ENCODE peak calls at places on chromosomes 6 and 20, in ten cellular contexts. S, N, M, R, K, X, O, H, W and Y are unnamed samples.

GRCh38 chr6:13079096-13079758 is 249.1 kb downstream of the TBC1D7 start:
- DNase-seq in S (no peak), N (no peak), M (no peak), R (no peak), K (no peak), X (no peak), O (no peak), H (no peak), W (no peak), Y (no peak)

GRCh38 chr6:128406453-128406852 is 113.9 kb downstream of the PTPRK start:
- DNase-seq in S (no peak), N (no peak), M (no peak), R (no peak), K (no peak), X (no peak), O (no peak), H (no peak), W (no peak), Y (no peak)

GRCh38 chr20:1696521-1697209 is 39.1 kb upstream of the SIRPG start:
- DNase-seq in S (no peak), N (no peak), M (no peak), R (no peak), K (peak), X (no peak), O (no peak), H (no peak), W (no peak), Y (no peak)

GRCh38 chr6:65229768-65230167 is 477.3 kb downstream of the EYS start:
- DNase-seq in S (no peak), N (peak), M (no peak), R (no peak), K (no peak), X (no peak), O (no peak), H (no peak), W (no peak), Y (no peak)

GRCh38 chr6:19804362-19805145 is 32.6 kb upstream of the ID4 start:
- DNase-seq in S (peak), N (peak), M (peak), R (peak), K (no peak), X (peak), O (peak), H (peak), W (no peak), Y (peak)

GRCh38 chr6:2158596-2159271 is 86.7 kb downstream of the GMDS start:
- DNase-seq in S (no peak), N (no peak), M (peak), R (no peak), K (no peak), X (no peak), O (no peak), H (peak), W (no peak), Y (no peak)

GRCh38 chr6:137365648-137366047 is 128.5 kb downstream of the OLIG3 start:
- DNase-seq in S (no peak), N (no peak), M (no peak), R (no peak), K (no peak), X (no peak), O (no peak), H (no peak), W (no peak), Y (no peak)

GRCh38 chr6:170086639-170087420 is 204.0 kb downstream of the DLL1 start:
- DNase-seq in S (no peak), N (no peak), M (no peak), R (peak), K (no peak), X (no peak), O (no peak), H (no peak), W (no peak), Y (peak)

GRCh38 chr6:84546427-84546914 is 217.9 kb downstream of the TBX18 start:
- DNase-seq in S (no peak), N (no peak), M (no peak), R (no peak), K (no peak), X (no peak), O (no peak), H (no peak), W (peak), Y (no peak)

GRCh38 chr20:49846206-49846807 is 33.7 kb downstream of the SLC9A8 start:
- DNase-seq in S (peak), N (peak), M (peak), R (no peak), K (no peak), X (peak), O (no peak), H (peak), W (no peak), Y (no peak)

GRCh38 chr20:57638173-57638894 is 18.1 kb upstream of the ZBP1 start:
- DNase-seq in S (peak), N (no peak), M (no peak), R (no peak), K (no peak), X (no peak), O (no peak), H (no peak), W (no peak), Y (no peak)

DNA sequence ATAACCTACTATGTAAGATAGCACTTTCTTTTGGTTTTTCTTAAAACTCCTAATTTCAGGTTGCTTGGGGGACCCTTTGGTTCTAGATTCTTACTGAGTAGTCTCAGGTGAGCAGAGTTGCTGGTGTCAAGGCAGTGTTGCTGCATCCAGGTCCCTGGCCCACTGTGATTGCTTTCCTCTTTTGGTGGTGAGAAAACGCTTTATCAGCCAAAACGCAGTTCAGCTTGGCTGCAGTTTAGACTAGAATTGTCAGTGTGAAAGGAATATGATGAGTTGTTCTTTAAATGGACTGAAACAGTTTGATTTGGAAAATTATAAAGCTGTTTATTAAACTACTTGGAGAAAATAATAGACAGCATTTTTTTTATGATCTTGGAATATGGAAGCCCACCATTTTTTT is 55.0 kb downstream of the SNX9 start:
- DNase-seq in S (no peak), N (no peak), M (no peak), R (no peak), K (no peak), X (no peak), O (no peak), H (no peak), W (no peak), Y (no peak)
- TF ChIP-seq POLR2A in S (no peak), N (no peak), M (no peak), R (no peak), K (no peak), X (no peak), O (no peak), H (no peak), W (no peak), Y (no peak)

DNA sequence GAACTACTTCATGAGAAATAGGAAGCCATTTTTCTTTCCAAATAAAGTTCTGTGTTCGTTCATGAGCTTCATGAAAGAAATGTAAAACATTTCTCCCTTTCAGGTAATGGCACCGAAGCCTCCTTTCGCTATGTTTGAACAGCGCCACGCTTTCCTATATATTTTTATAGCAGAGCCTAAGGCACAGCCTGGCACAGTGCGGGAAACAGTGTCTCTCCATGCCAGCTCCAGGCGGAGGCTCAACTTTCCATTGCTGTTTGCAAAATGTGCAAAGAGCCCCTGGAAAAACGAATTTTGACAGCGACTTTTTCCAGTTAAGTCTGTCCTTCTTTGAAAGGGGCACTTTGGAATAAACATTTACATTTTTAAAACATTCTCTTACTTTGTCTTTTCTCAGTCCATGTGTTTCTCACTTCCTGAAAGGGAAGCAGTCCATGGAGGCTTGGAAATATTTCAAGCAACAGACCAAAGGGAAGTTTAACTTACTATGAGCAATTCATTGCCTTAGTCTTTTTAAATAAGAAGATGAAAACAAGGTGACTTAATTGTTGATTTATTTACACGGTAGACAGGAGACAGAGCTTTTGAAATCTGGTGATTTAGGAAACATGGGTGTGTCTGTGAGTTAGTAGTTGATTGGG is 736 bp downstream of the CCN6 start:
- DNase-seq in S (no peak), N (peak), M (no peak), R (no peak), K (no peak), X (no peak), O (no peak), H (no peak), W (no peak), Y (no peak)
- TF ChIP-seq POLR2AphosphoS5 in S (no peak), N (no peak), M (no peak), R (no peak), K (no peak), X (no peak), O (no peak), H (no peak), W (no peak), Y (no peak)

DNA sequence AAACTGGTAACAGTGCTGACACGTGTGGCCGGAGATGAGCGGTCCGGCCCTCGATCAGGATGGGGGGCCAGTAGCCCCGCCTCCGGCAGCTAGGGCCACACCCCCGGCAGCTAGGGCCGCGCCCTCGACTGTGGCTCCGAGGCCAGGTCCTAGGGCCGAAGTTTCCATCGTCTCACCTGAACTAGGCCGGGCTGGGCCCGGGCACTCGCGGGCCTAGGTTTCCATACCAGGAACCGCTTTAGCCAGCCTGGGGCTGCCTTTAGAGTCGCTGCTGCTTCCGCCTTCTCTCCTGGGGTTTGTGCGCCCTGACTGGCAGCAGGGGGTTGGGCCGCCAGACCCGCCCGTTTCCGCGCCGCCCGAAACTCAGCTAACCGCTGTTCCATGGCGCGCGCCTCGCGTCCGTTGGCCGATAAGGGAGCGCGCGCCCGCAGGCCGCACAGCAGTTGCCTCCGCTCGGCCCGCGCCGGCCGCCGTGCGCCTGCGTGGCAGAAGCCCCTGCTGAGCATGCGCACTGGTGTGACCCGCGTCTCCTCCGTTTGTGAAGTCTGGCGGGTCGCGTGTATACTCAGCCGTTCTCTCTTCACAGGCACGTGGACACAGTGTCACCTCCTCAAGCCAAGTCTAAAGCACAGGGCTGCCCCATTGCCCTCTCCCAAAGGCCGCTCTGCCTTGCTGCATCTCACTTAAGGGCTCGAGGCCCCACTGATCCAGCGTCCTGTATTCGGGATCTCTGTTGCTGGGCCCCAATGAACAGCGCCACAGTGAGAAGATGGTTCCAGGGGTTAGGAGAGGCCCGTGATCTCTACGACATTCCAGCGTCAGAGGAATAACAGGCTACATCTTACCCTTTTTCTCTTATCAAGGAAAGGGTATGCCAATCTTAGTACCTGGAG is at the start of gene SAYSD1:
- DNase-seq in S (peak), N (peak), M (peak), R (peak), K (no peak), X (peak), O (peak), H (peak), W (peak), Y (peak)
- TF ChIP-seq POLR2A in S (peak), N (peak), M (peak), R (peak), K (no peak), X (no peak), O (peak), H (peak), W (peak), Y (peak)

GRCh38 chr20:371755-372542 is 8.6 kb upstream of the TRIB3 start:
- DNase-seq in S (peak), N (peak), M (peak), R (peak), K (no peak), X (no peak), O (peak), H (peak), W (no peak), Y (peak)
- TF ChIP-seq POLR2AphosphoS5 in S (peak), N (peak), M (peak), R (no peak), K (peak), X (no peak), O (no peak), H (peak), W (no peak), Y (no peak)

GRCh38 chr6:36743538-36744441 is 46.2 kb downstream of the RAB44 start:
- DNase-seq in S (no peak), N (no peak), M (no peak), R (no peak), K (no peak), X (no peak), O (no peak), H (peak), W (no peak), Y (no peak)
- TF ChIP-seq POLR2A in S (no peak), N (no peak), M (no peak), R (no peak), K (no peak), X (no peak), O (no peak), H (no peak), W (no peak), Y (no peak)

DNA sequence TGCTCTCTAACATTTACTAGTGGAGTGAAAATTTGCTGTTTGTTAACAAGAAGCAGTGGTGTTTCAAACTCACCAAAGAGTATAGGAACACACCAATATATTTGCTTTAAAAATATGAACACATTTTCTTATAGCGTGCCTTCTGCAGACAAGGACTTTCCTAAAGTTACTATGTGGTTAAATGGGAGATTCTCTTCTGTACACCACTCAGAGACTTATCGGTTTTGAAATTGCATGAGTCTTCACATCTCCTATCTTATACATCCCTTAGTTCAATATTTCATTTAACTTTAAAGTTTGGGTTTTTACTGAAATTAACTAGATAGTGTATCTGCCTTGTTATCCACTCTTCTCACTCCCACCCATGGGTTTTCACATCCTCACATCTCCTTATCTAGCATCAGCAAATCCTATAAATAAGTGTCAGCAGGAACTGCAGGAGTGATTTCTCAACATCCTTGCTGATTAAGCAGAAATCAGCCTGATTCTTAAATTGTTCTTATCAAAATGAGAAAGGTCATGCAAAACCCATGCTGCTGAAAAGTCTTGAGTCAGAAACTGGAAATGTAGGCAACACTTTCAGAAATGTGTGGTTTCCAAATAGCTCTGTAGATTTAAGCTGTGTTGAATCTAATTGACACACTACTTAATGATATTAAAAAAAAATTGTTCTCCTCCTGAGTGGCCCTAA is 1075.6 kb upstream of the GJE1 start:
- DNase-seq in S (no peak), N (no peak), M (no peak), R (no peak), K (no peak), X (no peak), O (no peak), H (no peak), W (no peak), Y (no peak)
- TF ChIP-seq POLR2AphosphoS5 in S (no peak), N (no peak), M (no peak), R (no peak), K (no peak), X (no peak), O (no peak), H (no peak), W (no peak), Y (no peak)

GRCh38 chr20:19658137-19658536 is 99.9 kb upstream of the RIN2 start:
- DNase-seq in S (no peak), N (no peak), M (no peak), R (peak), K (no peak), X (no peak), O (no peak), H (no peak), W (peak), Y (no peak)
- TF ChIP-seq POLR2A in S (no peak), N (no peak), M (no peak), R (no peak), K (no peak), X (no peak), O (no peak), H (no peak), W (no peak), Y (no peak)